ENCODE peak calls at places on chromosomes 7 and 10, in ten cellular contexts. One of them, this sample, is unnamed.
A peak's percentile ranks its signal among the peaks of the same experiment; 100 is the strongest.

GRCh38 chr7:1950066-1950622 is 280.1 kb downstream of the ELFN1 start:
- DNase-seq in Peyer's patch: no peak
- DNase-seq in head of caudate nucleus: no peak
- DNase-seq in lower lobe of right lung: peak; percentile 48
- DNase-seq in activated CD4-positive, alpha-beta T cell treated with anti-CD3 and anti-CD28 coated beads, Interleukin-2, amount 10 ng/mL, durations not matched to agents 7 days and 5 days: no peak
- DNase-seq in endothelial cell: no peak
- DNase-seq in neural progenitor cell: no peak
- DNase-seq in A172: no peak
- DNase-seq in germinal center: no peak
- DNase-seq in astrocyte of the cerebellum: no peak
- DNase-seq in this sample: no peak

GRCh38 chr10:120076966-120077706 is 184.6 kb downstream of the SEC23IP start:
- DNase-seq in Peyer's patch: no peak
- DNase-seq in head of caudate nucleus: no peak
- DNase-seq in lower lobe of right lung: no peak
- DNase-seq in activated CD4-positive, alpha-beta T cell treated with anti-CD3 and anti-CD28 coated beads, Interleukin-2, amount 10 ng/mL, durations not matched to agents 7 days and 5 days: no peak
- DNase-seq in endothelial cell: no peak
- DNase-seq in neural progenitor cell: no peak
- DNase-seq in A172: no peak
- DNase-seq in germinal center: no peak
- DNase-seq in astrocyte of the cerebellum: no peak
- DNase-seq in this sample: no peak

GRCh38 chr7:30923009-30923773 is 11.5 kb downstream of the AQP1 start:
- DNase-seq in Peyer's patch: peak; percentile 28
- DNase-seq in head of caudate nucleus: no peak
- DNase-seq in lower lobe of right lung: peak; percentile 43
- DNase-seq in activated CD4-positive, alpha-beta T cell treated with anti-CD3 and anti-CD28 coated beads, Interleukin-2, amount 10 ng/mL, durations not matched to agents 7 days and 5 days: no peak
- DNase-seq in endothelial cell: peak; percentile 1
- DNase-seq in neural progenitor cell: no peak
- DNase-seq in A172: no peak
- DNase-seq in germinal center: no peak
- DNase-seq in astrocyte of the cerebellum: no peak
- DNase-seq in this sample: no peak

GRCh38 chr10:73771722-73772279 is 10.0 kb upstream of the CHCHD1 start:
- DNase-seq in Peyer's patch: peak; percentile 93
- DNase-seq in head of caudate nucleus: peak; percentile 90
- DNase-seq in lower lobe of right lung: peak; percentile 94
- DNase-seq in activated CD4-positive, alpha-beta T cell treated with anti-CD3 and anti-CD28 coated beads, Interleukin-2, amount 10 ng/mL, durations not matched to agents 7 days and 5 days: peak; percentile 80
- DNase-seq in endothelial cell: peak; percentile 91
- DNase-seq in neural progenitor cell: peak; percentile 92
- DNase-seq in A172: no peak
- DNase-seq in germinal center: peak; percentile 86
- DNase-seq in astrocyte of the cerebellum: peak; percentile 49
- DNase-seq in this sample: peak; percentile 73

GRCh38 chr10:120584786-120585185 is 127.8 kb downstream of the PLPP4 start:
- DNase-seq in Peyer's patch: no peak
- DNase-seq in head of caudate nucleus: no peak
- DNase-seq in lower lobe of right lung: no peak
- DNase-seq in activated CD4-positive, alpha-beta T cell treated with anti-CD3 and anti-CD28 coated beads, Interleukin-2, amount 10 ng/mL, durations not matched to agents 7 days and 5 days: no peak
- DNase-seq in endothelial cell: no peak
- DNase-seq in neural progenitor cell: no peak
- DNase-seq in A172: no peak
- DNase-seq in germinal center: no peak
- DNase-seq in astrocyte of the cerebellum: no peak
- DNase-seq in this sample: no peak

GRCh38 chr7:67854784-67855183 is 858.2 kb downstream of the TYW1 start:
- DNase-seq in Peyer's patch: no peak
- DNase-seq in head of caudate nucleus: no peak
- DNase-seq in lower lobe of right lung: no peak
- DNase-seq in activated CD4-positive, alpha-beta T cell treated with anti-CD3 and anti-CD28 coated beads, Interleukin-2, amount 10 ng/mL, durations not matched to agents 7 days and 5 days: no peak
- DNase-seq in endothelial cell: no peak
- DNase-seq in neural progenitor cell: no peak
- DNase-seq in A172: no peak
- DNase-seq in germinal center: no peak
- DNase-seq in astrocyte of the cerebellum: no peak
- DNase-seq in this sample: no peak

GRCh38 chr10:5897504-5897903 is 7.5 kb downstream of the FBH1 start:
- DNase-seq in Peyer's patch: no peak
- DNase-seq in head of caudate nucleus: no peak
- DNase-seq in lower lobe of right lung: no peak
- DNase-seq in activated CD4-positive, alpha-beta T cell treated with anti-CD3 and anti-CD28 coated beads, Interleukin-2, amount 10 ng/mL, durations not matched to agents 7 days and 5 days: no peak
- DNase-seq in endothelial cell: no peak
- DNase-seq in neural progenitor cell: no peak
- DNase-seq in A172: no peak
- DNase-seq in germinal center: no peak
- DNase-seq in astrocyte of the cerebellum: no peak
- DNase-seq in this sample: no peak

GRCh38 chr7:134184767-134185166 is 57.6 kb downstream of the LRGUK start:
- DNase-seq in Peyer's patch: no peak
- DNase-seq in head of caudate nucleus: no peak
- DNase-seq in lower lobe of right lung: no peak
- DNase-seq in activated CD4-positive, alpha-beta T cell treated with anti-CD3 and anti-CD28 coated beads, Interleukin-2, amount 10 ng/mL, durations not matched to agents 7 days and 5 days: no peak
- DNase-seq in endothelial cell: no peak
- DNase-seq in neural progenitor cell: no peak
- DNase-seq in A172: no peak
- DNase-seq in germinal center: no peak
- DNase-seq in astrocyte of the cerebellum: no peak
- DNase-seq in this sample: no peak

GRCh38 chr10:79904671-79905321 is 44.1 kb downstream of the SFTPD start:
- DNase-seq in Peyer's patch: peak; percentile 67
- DNase-seq in head of caudate nucleus: peak; percentile 87
- DNase-seq in lower lobe of right lung: peak; percentile 84
- DNase-seq in activated CD4-positive, alpha-beta T cell treated with anti-CD3 and anti-CD28 coated beads, Interleukin-2, amount 10 ng/mL, durations not matched to agents 7 days and 5 days: peak; percentile 37
- DNase-seq in endothelial cell: peak; percentile 80
- DNase-seq in neural progenitor cell: peak; percentile 83
- DNase-seq in A172: peak; percentile 61
- DNase-seq in germinal center: no peak
- DNase-seq in astrocyte of the cerebellum: no peak
- DNase-seq in this sample: peak; percentile 18

GRCh38 chr10:59372543-59372942 is 10.2 kb upstream of the FAM13C start:
- DNase-seq in Peyer's patch: no peak
- DNase-seq in head of caudate nucleus: no peak
- DNase-seq in lower lobe of right lung: no peak
- DNase-seq in activated CD4-positive, alpha-beta T cell treated with anti-CD3 and anti-CD28 coated beads, Interleukin-2, amount 10 ng/mL, durations not matched to agents 7 days and 5 days: no peak
- DNase-seq in endothelial cell: no peak
- DNase-seq in neural progenitor cell: no peak
- DNase-seq in A172: no peak
- DNase-seq in germinal center: no peak
- DNase-seq in astrocyte of the cerebellum: no peak
- DNase-seq in this sample: no peak

GRCh38 chr10:119652361-119652760 is 1.2 kb downstream of the BAG3 start:
- DNase-seq in Peyer's patch: no peak
- DNase-seq in head of caudate nucleus: no peak
- DNase-seq in lower lobe of right lung: no peak
- DNase-seq in activated CD4-positive, alpha-beta T cell treated with anti-CD3 and anti-CD28 coated beads, Interleukin-2, amount 10 ng/mL, durations not matched to agents 7 days and 5 days: peak; percentile 50
- DNase-seq in endothelial cell: no peak
- DNase-seq in neural progenitor cell: peak; percentile 29
- DNase-seq in A172: peak; percentile 67
- DNase-seq in germinal center: peak; percentile 37
- DNase-seq in astrocyte of the cerebellum: peak; percentile 41
- DNase-seq in this sample: peak; percentile 77

GRCh38 chr7:47571355-47572100 is 10.4 kb downstream of the TNS3 start:
- DNase-seq in Peyer's patch: peak; percentile 72
- DNase-seq in head of caudate nucleus: peak; percentile 40
- DNase-seq in lower lobe of right lung: peak; percentile 83
- DNase-seq in activated CD4-positive, alpha-beta T cell treated with anti-CD3 and anti-CD28 coated beads, Interleukin-2, amount 10 ng/mL, durations not matched to agents 7 days and 5 days: no peak
- DNase-seq in endothelial cell: no peak
- DNase-seq in neural progenitor cell: no peak
- DNase-seq in A172: peak; percentile 82
- DNase-seq in germinal center: no peak
- DNase-seq in astrocyte of the cerebellum: peak; percentile 81
- DNase-seq in this sample: no peak

GRCh38 chr7:112212516-112213036 is 6.1 kb downstream of the ZNF277 start:
- DNase-seq in Peyer's patch: no peak
- DNase-seq in head of caudate nucleus: no peak
- DNase-seq in lower lobe of right lung: no peak
- DNase-seq in activated CD4-positive, alpha-beta T cell treated with anti-CD3 and anti-CD28 coated beads, Interleukin-2, amount 10 ng/mL, durations not matched to agents 7 days and 5 days: no peak
- DNase-seq in endothelial cell: no peak
- DNase-seq in neural progenitor cell: no peak
- DNase-seq in A172: no peak
- DNase-seq in germinal center: no peak
- DNase-seq in astrocyte of the cerebellum: no peak
- DNase-seq in this sample: no peak

GRCh38 chr7:92731327-92732063 is 104.9 kb downstream of the CDK6 start:
- DNase-seq in Peyer's patch: no peak
- DNase-seq in head of caudate nucleus: no peak
- DNase-seq in lower lobe of right lung: no peak
- DNase-seq in activated CD4-positive, alpha-beta T cell treated with anti-CD3 and anti-CD28 coated beads, Interleukin-2, amount 10 ng/mL, durations not matched to agents 7 days and 5 days: no peak
- DNase-seq in endothelial cell: no peak
- DNase-seq in neural progenitor cell: no peak
- DNase-seq in A172: no peak
- DNase-seq in germinal center: peak; percentile 41
- DNase-seq in astrocyte of the cerebellum: no peak
- DNase-seq in this sample: no peak

GRCh38 chr7:156196649-156197048 is 384.4 kb upstream of the SHH start:
- DNase-seq in Peyer's patch: no peak
- DNase-seq in head of caudate nucleus: no peak
- DNase-seq in lower lobe of right lung: no peak
- DNase-seq in activated CD4-positive, alpha-beta T cell treated with anti-CD3 and anti-CD28 coated beads, Interleukin-2, amount 10 ng/mL, durations not matched to agents 7 days and 5 days: no peak
- DNase-seq in endothelial cell: no peak
- DNase-seq in neural progenitor cell: no peak
- DNase-seq in A172: no peak
- DNase-seq in germinal center: no peak
- DNase-seq in astrocyte of the cerebellum: no peak
- DNase-seq in this sample: no peak

GRCh38 chr7:151085691-151086620 is at the start of gene AGAP3:
- DNase-seq in Peyer's patch: peak; percentile 91
- DNase-seq in head of caudate nucleus: peak; percentile 86
- DNase-seq in lower lobe of right lung: peak; percentile 95
- DNase-seq in activated CD4-positive, alpha-beta T cell treated with anti-CD3 and anti-CD28 coated beads, Interleukin-2, amount 10 ng/mL, durations not matched to agents 7 days and 5 days: peak; percentile 51
- DNase-seq in endothelial cell: peak; percentile 83
- DNase-seq in neural progenitor cell: peak; percentile 95
- DNase-seq in A172: peak; percentile 59
- DNase-seq in germinal center: peak; percentile 58
- DNase-seq in astrocyte of the cerebellum: no peak
- DNase-seq in this sample: peak; percentile 44

GRCh38 chr10:44036425-44036824 is 348.5 kb downstream of the CXCL12 start:
- DNase-seq in Peyer's patch: no peak
- DNase-seq in head of caudate nucleus: no peak
- DNase-seq in lower lobe of right lung: no peak
- DNase-seq in activated CD4-positive, alpha-beta T cell treated with anti-CD3 and anti-CD28 coated beads, Interleukin-2, amount 10 ng/mL, durations not matched to agents 7 days and 5 days: no peak
- DNase-seq in endothelial cell: no peak
- DNase-seq in neural progenitor cell: no peak
- DNase-seq in A172: no peak
- DNase-seq in germinal center: no peak
- DNase-seq in astrocyte of the cerebellum: no peak
- DNase-seq in this sample: no peak

GRCh38 chr10:58796242-58796641 is 283.6 kb downstream of the BICC1 start:
- DNase-seq in Peyer's patch: no peak
- DNase-seq in head of caudate nucleus: peak; percentile 19
- DNase-seq in lower lobe of right lung: no peak
- DNase-seq in activated CD4-positive, alpha-beta T cell treated with anti-CD3 and anti-CD28 coated beads, Interleukin-2, amount 10 ng/mL, durations not matched to agents 7 days and 5 days: no peak
- DNase-seq in endothelial cell: peak; percentile 27
- DNase-seq in neural progenitor cell: peak; percentile 50
- DNase-seq in A172: no peak
- DNase-seq in germinal center: no peak
- DNase-seq in astrocyte of the cerebellum: no peak
- DNase-seq in this sample: no peak

GRCh38 chr10:59709472-59710125 is at the start of gene SLC16A9:
- DNase-seq in Peyer's patch: peak; percentile 56
- DNase-seq in head of caudate nucleus: peak; percentile 77
- DNase-seq in lower lobe of right lung: peak; percentile 54
- DNase-seq in activated CD4-positive, alpha-beta T cell treated with anti-CD3 and anti-CD28 coated beads, Interleukin-2, amount 10 ng/mL, durations not matched to agents 7 days and 5 days: peak; percentile 55
- DNase-seq in endothelial cell: peak; percentile 62
- DNase-seq in neural progenitor cell: peak; percentile 89
- DNase-seq in A172: peak; percentile 70
- DNase-seq in germinal center: peak; percentile 38
- DNase-seq in astrocyte of the cerebellum: peak; percentile 8
- DNase-seq in this sample: no peak

GRCh38 chr10:47031953-47032465 is 120.8 kb downstream of the PTPN20 start:
- DNase-seq in Peyer's patch: no peak
- DNase-seq in head of caudate nucleus: no peak
- DNase-seq in lower lobe of right lung: no peak
- DNase-seq in activated CD4-positive, alpha-beta T cell treated with anti-CD3 and anti-CD28 coated beads, Interleukin-2, amount 10 ng/mL, durations not matched to agents 7 days and 5 days: no peak
- DNase-seq in endothelial cell: no peak
- DNase-seq in neural progenitor cell: no peak
- DNase-seq in A172: no peak
- DNase-seq in germinal center: no peak
- DNase-seq in astrocyte of the cerebellum: no peak
- DNase-seq in this sample: no peak

GRCh38 chr10:90420637-90421318 is 437.1 kb downstream of the HTR7 start:
- DNase-seq in Peyer's patch: no peak
- DNase-seq in head of caudate nucleus: no peak
- DNase-seq in lower lobe of right lung: no peak
- DNase-seq in activated CD4-positive, alpha-beta T cell treated with anti-CD3 and anti-CD28 coated beads, Interleukin-2, amount 10 ng/mL, durations not matched to agents 7 days and 5 days: no peak
- DNase-seq in endothelial cell: no peak
- DNase-seq in neural progenitor cell: no peak
- DNase-seq in A172: no peak
- DNase-seq in germinal center: no peak
- DNase-seq in astrocyte of the cerebellum: no peak
- DNase-seq in this sample: no peak

GRCh38 chr7:22920664-22921063 is 93.3 kb downstream of the HYCC1 start:
- DNase-seq in Peyer's patch: no peak
- DNase-seq in head of caudate nucleus: no peak
- DNase-seq in lower lobe of right lung: no peak
- DNase-seq in activated CD4-positive, alpha-beta T cell treated with anti-CD3 and anti-CD28 coated beads, Interleukin-2, amount 10 ng/mL, durations not matched to agents 7 days and 5 days: no peak
- DNase-seq in endothelial cell: no peak
- DNase-seq in neural progenitor cell: peak; percentile 4
- DNase-seq in A172: no peak
- DNase-seq in germinal center: no peak
- DNase-seq in astrocyte of the cerebellum: no peak
- DNase-seq in this sample: no peak

GRCh38 chr7:123624527-123625183 is 23.0 kb downstream of the ASB15 start:
- DNase-seq in Peyer's patch: peak; percentile 83
- DNase-seq in head of caudate nucleus: peak; percentile 10
- DNase-seq in lower lobe of right lung: peak; percentile 59
- DNase-seq in activated CD4-positive, alpha-beta T cell treated with anti-CD3 and anti-CD28 coated beads, Interleukin-2, amount 10 ng/mL, durations not matched to agents 7 days and 5 days: peak; percentile 74
- DNase-seq in endothelial cell: peak; percentile 56
- DNase-seq in neural progenitor cell: peak; percentile 64
- DNase-seq in A172: no peak
- DNase-seq in germinal center: peak; percentile 45
- DNase-seq in astrocyte of the cerebellum: no peak
- DNase-seq in this sample: peak; percentile 36

This sample was measured in CD4-positive, CD25-positive, alpha-beta regulatory T cell.